ENCODE peak calls at places on chromosome 13, in nine cellular contexts. F is lung, J is neural crest cell, D is pulmonary artery endothelial cell, O is T-cell, Q is globus pallidus, S is NCI-H1436 treated with DMSO at 0.1 percent for 48 hours, A is ACHN, U is sciatic nerve. H is an unnamed sample.

GRCh38 chr13:43908156-43909126 is 28.7 kb downstream of the LACC1 start:
- DNase-seq in J (peak; percentile 14), O (no peak), F (no peak), U (no peak), A (peak; percentile 49), D (peak; percentile 1), Q (peak; percentile 24), S (no peak), H (peak; percentile 36)

GRCh38 chr13:40910324-40911050 is 108.6 kb downstream of the ELF1 start:
- DNase-seq in U (no peak), O (no peak), D (no peak), Q (no peak), J (no peak), S (no peak), F (no peak), A (no peak), H (no peak)

GRCh38 chr13:96346846-96347367 is 257.0 kb downstream of the HS6ST3 start:
- DNase-seq in F (no peak), J (no peak), U (no peak), Q (no peak), A (no peak), S (no peak), D (no peak), O (no peak), H (no peak)

GRCh38 chr13:25372275-25373081 is 704 bp downstream of the ATP8A2 start:
- DNase-seq in S (no peak), D (no peak), Q (no peak), O (no peak), F (no peak), U (no peak), A (no peak), J (peak; percentile 18), H (no peak)

GRCh38 chr13:41827507-41828213 is 133.2 kb downstream of the VWA8 start:
- DNase-seq in J (no peak), Q (no peak), S (no peak), F (no peak), U (no peak), O (no peak), A (peak; percentile 67), D (peak; percentile 37), H (peak; percentile 77)

GRCh38 chr13:40139896-40140520 is 484.5 kb downstream of the COG6 start:
- DNase-seq in Q (no peak), S (no peak), J (no peak), A (no peak), F (no peak), O (no peak), U (no peak), D (no peak), H (no peak)

GRCh38 chr13:113934576-113934975 is 39.3 kb downstream of the C13orf46 start:
- DNase-seq in S (no peak), A (no peak), J (no peak), O (no peak), F (no peak), D (no peak), Q (no peak), U (peak; percentile 60), H (no peak)

GRCh38 chr13:34942732-34943674 is 933 bp downstream of the NBEA start:
- DNase-seq in J (peak; percentile 5), O (peak; percentile 2), Q (peak; percentile 26), U (peak; percentile 58), D (no peak), F (no peak), S (no peak), A (peak; percentile 4), H (no peak)

GRCh38 chr13:43244482-43244881 is 221.1 kb downstream of the DNAJC15 start:
- DNase-seq in D (no peak), U (no peak), A (no peak), O (no peak), Q (no peak), F (no peak), S (no peak), J (no peak), H (no peak)

GRCh38 chr13:46666727-46667456 is 113.9 kb downstream of the LRCH1 start:
- DNase-seq in A (peak; percentile 15), O (no peak), S (no peak), Q (no peak), F (no peak), J (no peak), U (no peak), D (no peak), H (no peak)

GRCh38 chr13:23876265-23876664 is 12.9 kb downstream of the MIPEP start:
- DNase-seq in J (no peak), D (no peak), U (no peak), F (no peak), S (no peak), Q (peak; percentile 63), A (peak; percentile 22), O (no peak), H (no peak)

GRCh38 chr13:98105929-98106336 is 37.0 kb upstream of the FARP1 start:
- DNase-seq in A (no peak), J (no peak), S (no peak), O (no peak), F (peak; percentile 30), D (no peak), U (no peak), Q (no peak), H (no peak)

GRCh38 chr13:100694722-100695644 is 20.4 kb upstream of the TMTC4 start:
- DNase-seq in S (no peak), J (peak; percentile 61), F (no peak), O (no peak), D (no peak), A (peak; percentile 75), U (no peak), Q (peak; percentile 55), H (no peak)

GRCh38 chr13:48155850-48156249 is 60.9 kb upstream of the MED4 start:
- DNase-seq in F (no peak), Q (no peak), A (peak; percentile 50), O (no peak), S (no peak), U (no peak), J (no peak), D (peak; percentile 41), H (no peak)

H was measured in amniotic stem cell.